ENCODE peak calls at places on chromosomes 13 and 19, in five cellular contexts. A is heart right ventricle, Y is colonic mucosa, K is heart left ventricle, S is esophagus squamous epithelium. B is an unnamed sample.

GRCh38 chr13:105611424-105611823 is 924.0 kb downstream of the EFNB2 start:
- DNase-seq in A (no peak), Y (no peak), K (no peak), S (no peak), B (no peak)

GRCh38 chr19:53503126-53503525 is 34.8 kb upstream of the ZNF331 start:
- DNase-seq in A (no peak), Y (no peak), K (no peak), S (no peak), B (no peak)

GRCh38 chr19:33957804-33958203 is 161.1 kb downstream of the KCTD15 start:
- DNase-seq in A (no peak), Y (no peak), K (no peak), S (no peak), B (no peak)

GRCh38 chr13:91308299-91308698 is 39.2 kb upstream of the MIR17HG start:
- DNase-seq in A (no peak), Y (no peak), K (no peak), S (no peak), B (no peak)

GRCh38 chr13:26420282-26420960 is 137.1 kb upstream of the WASF3 start:
- DNase-seq in A (no peak), Y (no peak), K (no peak), S (no peak), B (no peak)

GRCh38 chr19:5642204-5642603 is 19.3 kb downstream of the SAFB start:
- DNase-seq in A (no peak), Y (no peak), K (no peak), S (no peak), B (no peak)

GRCh38 chr13:38767506-38768265 is 80.8 kb downstream of the FREM2 start:
- DNase-seq in A (no peak), Y (no peak), K (no peak), S (no peak), B (no peak)

GRCh38 chr13:21579754-21580316 is 24.1 kb downstream of the MICU2 start:
- DNase-seq in A (no peak), Y (no peak), K (no peak), S (no peak), B (no peak)

GRCh38 chr19:37988758-37989635 is 82.0 kb downstream of the SIPA1L3 start:
- DNase-seq in A (no peak), Y (no peak), K (no peak), S (no peak), B (no peak)

GRCh38 chr19:32469796-32470195 is 64.2 kb downstream of the DPY19L3 start:
- DNase-seq in A (no peak), Y (no peak), K (no peak), S (no peak), B (no peak)

GRCh38 chr19:9570255-9570654 is 14.0 kb downstream of the ZNF121 start:
- DNase-seq in A (no peak), Y (no peak), K (no peak), S (no peak), B (no peak)

GRCh38 chr19:11530432-11530831 is 1.5 kb upstream of the ECSIT start:
- DNase-seq in A (peak; percentile 74), Y (peak; percentile 79), K (peak; percentile 90), S (no peak), B (peak; percentile 70)

GRCh38 chr13:19069684-19070397 is 111.8 kb downstream of the TUBA3C start:
- DNase-seq in A (no peak), Y (no peak), K (no peak), S (no peak), B (no peak)

GRCh38 chr19:34430738-34431625 is 2.8 kb downstream of the UBA2 start:
- DNase-seq in A (no peak), Y (no peak), K (no peak), S (no peak), B (no peak)

GRCh38 chr13:84653915-84654534 is 771.8 kb upstream of the SLITRK1 start:
- DNase-seq in A (peak; percentile 54), Y (no peak), K (peak; percentile 74), S (no peak), B (no peak)

GRCh38 chr13:28423010-28423409 is 71.9 kb downstream of the FLT1 start:
- DNase-seq in A (peak; percentile 30), Y (peak; percentile 31), K (peak; percentile 48), S (no peak), B (peak; percentile 21)

GRCh38 chr13:96744665-96745331 is 249.5 kb downstream of the OXGR1 start:
- DNase-seq in A (no peak), Y (no peak), K (no peak), S (no peak), B (no peak)

GRCh38 chr19:49151339-49152217 is 3.6 kb downstream of the HRC start:
- DNase-seq in A (peak; percentile 70), Y (peak; percentile 98), K (peak; percentile 64), S (no peak), B (peak; percentile 80)

GRCh38 chr19:21082011-21082975 is at the start of gene ZNF714:
- DNase-seq in A (peak; percentile 83), Y (peak; percentile 93), K (peak; percentile 93), S (peak; percentile 64), B (peak; percentile 92)

GRCh38 chr19:5955638-5955935 is 22.4 kb downstream of the RANBP3 start:
- DNase-seq in A (no peak), Y (no peak), K (no peak), S (no peak), B (no peak)

GRCh38 chr13:50592412-50593145 is 250.9 kb downstream of the DLEU7 start:
- DNase-seq in A (no peak), Y (no peak), K (no peak), S (no peak), B (no peak)

GRCh38 chr19:54312436-54313362 is at the start of gene LILRA5:
- DNase-seq in A (peak; percentile 38), Y (no peak), K (peak; percentile 58), S (no peak), B (no peak)

GRCh38 chr13:88063741-88064140 is 392.6 kb downstream of the SLITRK5 start:
- DNase-seq in A (no peak), Y (no peak), K (no peak), S (no peak), B (no peak)

GRCh38 chr19:33595783-33596182 is 26.0 kb upstream of the CHST8 start:
- DNase-seq in A (no peak), Y (no peak), K (no peak), S (no peak), B (no peak)

DNA sequence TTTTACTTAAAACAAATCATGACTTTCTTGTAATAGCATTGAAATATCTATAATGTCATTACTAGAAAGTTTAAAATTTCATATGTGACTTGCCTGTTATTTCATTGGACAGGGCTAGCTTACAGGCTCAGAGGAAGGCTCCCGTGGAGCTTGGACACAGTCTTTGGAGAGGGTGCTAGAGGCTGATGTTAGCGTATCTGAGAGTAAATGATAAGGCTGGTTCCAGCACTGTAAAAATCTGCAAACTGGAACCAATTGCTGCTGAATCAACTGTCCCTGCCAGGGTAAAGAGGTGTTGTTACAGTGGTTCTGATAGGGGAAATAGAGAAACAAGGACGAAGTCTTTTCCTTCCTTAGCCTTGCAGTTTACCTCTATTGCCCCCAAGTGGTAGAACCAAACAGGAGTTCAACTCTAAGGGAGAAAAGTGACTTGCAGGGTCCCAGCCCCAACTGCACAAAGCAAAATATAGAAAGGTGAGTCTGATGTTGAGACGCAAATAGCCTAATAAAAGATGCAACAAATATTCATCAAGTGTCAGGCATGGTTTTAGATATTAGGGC is 901.7 kb downstream of the DIAPH3 start:
- DNase-seq in A (no peak), Y (no peak), K (no peak), S (no peak), B (no peak)
- TF ChIP-seq CTCF in A (peak; percentile 35), Y (no peak), K (peak; percentile 33), S (no peak), B (peak; percentile 9)

GRCh38 chr13:77013853-77014542 is 13.0 kb downstream of the FBXL3 start:
- DNase-seq in A (no peak), Y (no peak), K (no peak), S (no peak), B (no peak)

GRCh38 chr13:77014906-77015685 is 11.9 kb downstream of the FBXL3 start:
- DNase-seq in A (no peak), Y (no peak), K (no peak), S (no peak), B (no peak)

GRCh38 chr13:77016888-77017623 is 9.9 kb downstream of the FBXL3 start:
- DNase-seq in A (no peak), Y (no peak), K (no peak), S (no peak), B (no peak)

GRCh38 chr13:77019756-77020155 is 7.2 kb downstream of the FBXL3 start:
- DNase-seq in A (no peak), Y (no peak), K (no peak), S (no peak), B (no peak)

GRCh38 chr13:77016241-77016812 is 10.6 kb downstream of the FBXL3 start:
- DNase-seq in A (no peak), Y (no peak), K (no peak), S (no peak), B (no peak)
- H3K4me1 ChIP-seq in A (peaks cover 43% of the 10 kb centered on the region), Y (no peaks in the 10 kb centered on the region), K (peaks cover 69% of the 10 kb centered on the region), S (peaks cover 7% of the 10 kb centered on the region), B (peaks cover 40% of the 10 kb centered on the region)

DNA sequence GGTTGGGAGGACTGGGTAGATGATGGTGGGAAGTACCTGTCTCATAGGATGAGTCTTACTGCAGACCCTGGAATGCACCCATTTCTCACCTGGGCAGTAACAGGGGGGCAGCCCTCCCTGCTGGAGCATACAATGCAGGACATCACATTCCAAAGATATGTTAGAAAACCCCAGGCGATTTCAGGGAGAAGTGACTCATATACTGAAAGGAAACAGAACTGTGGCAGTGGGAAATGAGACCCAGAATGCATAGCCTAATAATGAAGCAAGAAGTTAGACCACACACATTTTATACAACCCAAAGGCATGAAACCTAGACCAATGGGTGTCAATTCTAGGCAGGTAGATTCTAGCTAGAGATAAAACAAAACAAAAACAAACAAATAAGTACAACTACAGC is 402.7 kb downstream of the IRS2 start:
- DNase-seq in A (no peak), Y (no peak), K (no peak), S (no peak), B (no peak)
- TF ChIP-seq CTCF in A (no peak), Y (no peak), K (no peak), S (no peak), B (no peak)

DNA sequence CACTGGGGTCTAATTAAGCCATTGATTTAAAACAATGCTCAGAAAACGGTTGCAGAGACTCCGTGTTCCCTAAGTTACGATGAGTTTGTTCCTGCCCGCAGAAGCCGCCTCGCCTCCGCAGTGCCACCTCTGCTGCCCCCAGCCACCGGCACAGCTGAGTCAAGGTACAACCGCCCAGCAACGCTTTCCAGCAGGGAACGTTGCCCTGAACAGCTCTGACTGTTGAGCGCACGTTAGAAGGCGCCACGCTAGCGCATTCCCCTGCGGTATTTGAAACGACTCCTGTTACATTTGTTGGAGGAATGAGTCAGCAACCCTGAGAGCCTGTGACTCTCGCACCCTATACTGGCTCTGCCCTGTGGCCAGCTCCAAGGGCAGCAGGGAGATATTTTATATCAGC is 302.7 kb downstream of the TEX29 start:
- DNase-seq in A (no peak), Y (no peak), K (no peak), S (no peak), B (no peak)
- H3K4me1 ChIP-seq in A (no peaks in the 10 kb centered on the region), Y (no peaks in the 10 kb centered on the region), K (no peaks in the 10 kb centered on the region), S (no peaks in the 10 kb centered on the region), B (no peaks in the 10 kb centered on the region)

GRCh38 chr19:51976852-51977251 is 9.8 kb downstream of the ZNF350 start:
- DNase-seq in A (no peak), Y (no peak), K (no peak), S (no peak), B (no peak)
- TF ChIP-seq CTCF in A (no peak), Y (no peak), K (no peak), S (no peak), B (no peak)

B was measured in psoas muscle.